ENCODE peak calls at places on chromosomes 11 and 22, in six cellular contexts. One of them, this sample, is unnamed.

GRCh38 chr22:48520888-48521600 is 1306.6 kb downstream of the BRD1 start:
- DNase-seq in testis: no peak
- DNase-seq in IMR-90: no peak
- DNase-seq in upper lobe of right lung: no peak
- DNase-seq in suprapubic skin: no peak
- DNase-seq in effector memory CD4-positive, alpha-beta T cell: no peak
- DNase-seq in this sample: no peak

GRCh38 chr11:18731949-18732821 is 6.2 kb upstream of the IGSF22 start:
- DNase-seq in testis: peak
- DNase-seq in upper lobe of right lung: no peak
- DNase-seq in IMR-90: peak
- DNase-seq in suprapubic skin: no peak
- DNase-seq in effector memory CD4-positive, alpha-beta T cell: peak
- DNase-seq in this sample: no peak

GRCh38 chr11:68311155-68312116 is 955 bp upstream of the LRP5 start:
- DNase-seq in upper lobe of right lung: peak
- DNase-seq in testis: no peak
- DNase-seq in effector memory CD4-positive, alpha-beta T cell: no peak
- DNase-seq in IMR-90: no peak
- DNase-seq in suprapubic skin: no peak
- DNase-seq in this sample: no peak

GRCh38 chr11:3196161-3197043 is 22.2 kb downstream of the MRGPRG start:
- DNase-seq in suprapubic skin: peak
- DNase-seq in upper lobe of right lung: peak
- DNase-seq in effector memory CD4-positive, alpha-beta T cell: no peak
- DNase-seq in testis: peak
- DNase-seq in IMR-90: no peak
- DNase-seq in this sample: no peak

GRCh38 chr11:11155962-11156815 is 196.9 kb downstream of the CSNK2A3 start:
- DNase-seq in testis: peak
- DNase-seq in effector memory CD4-positive, alpha-beta T cell: peak
- DNase-seq in upper lobe of right lung: no peak
- DNase-seq in suprapubic skin: no peak
- DNase-seq in IMR-90: no peak
- DNase-seq in this sample: no peak

GRCh38 chr11:34826384-34826726 is 89.8 kb downstream of the APIP start:
- DNase-seq in effector memory CD4-positive, alpha-beta T cell: no peak
- DNase-seq in testis: no peak
- DNase-seq in upper lobe of right lung: no peak
- DNase-seq in IMR-90: no peak
- DNase-seq in suprapubic skin: no peak
- DNase-seq in this sample: no peak

GRCh38 chr22:40855960-40856512 is 403 bp downstream of the ST13 start:
- DNase-seq in testis: no peak
- DNase-seq in IMR-90: peak
- DNase-seq in suprapubic skin: no peak
- DNase-seq in upper lobe of right lung: no peak
- DNase-seq in effector memory CD4-positive, alpha-beta T cell: no peak
- DNase-seq in this sample: no peak

GRCh38 chr11:125903753-125904659 is at the start of gene DDX25:
- DNase-seq in IMR-90: no peak
- DNase-seq in effector memory CD4-positive, alpha-beta T cell: peak
- DNase-seq in upper lobe of right lung: no peak
- DNase-seq in testis: peak
- DNase-seq in suprapubic skin: no peak
- DNase-seq in this sample: no peak

GRCh38 chr11:101860694-101861371 is 54.0 kb upstream of the CEP126 start:
- DNase-seq in suprapubic skin: no peak
- DNase-seq in upper lobe of right lung: peak
- DNase-seq in IMR-90: peak
- DNase-seq in effector memory CD4-positive, alpha-beta T cell: peak
- DNase-seq in testis: peak
- DNase-seq in this sample: no peak

GRCh38 chr11:101128571-101129202 is 926 bp downstream of the PGR start:
- DNase-seq in testis: no peak
- DNase-seq in suprapubic skin: no peak
- DNase-seq in effector memory CD4-positive, alpha-beta T cell: no peak
- DNase-seq in upper lobe of right lung: peak
- DNase-seq in IMR-90: no peak
- DNase-seq in this sample: no peak

GRCh38 chr11:129728571-129728970 is 87.1 kb upstream of the TMEM45B start:
- DNase-seq in upper lobe of right lung: no peak
- DNase-seq in suprapubic skin: peak
- DNase-seq in effector memory CD4-positive, alpha-beta T cell: no peak
- DNase-seq in testis: no peak
- DNase-seq in IMR-90: no peak
- DNase-seq in this sample: no peak

GRCh38 chr11:1830500-1831223 is 4.1 kb upstream of the SYT8 start:
- DNase-seq in IMR-90: no peak
- DNase-seq in upper lobe of right lung: peak
- DNase-seq in suprapubic skin: no peak
- DNase-seq in effector memory CD4-positive, alpha-beta T cell: no peak
- DNase-seq in testis: no peak
- DNase-seq in this sample: peak

GRCh38 chr11:72965672-72966071 is 151.5 kb downstream of the ATG16L2 start:
- DNase-seq in IMR-90: peak
- DNase-seq in suprapubic skin: no peak
- DNase-seq in upper lobe of right lung: no peak
- DNase-seq in effector memory CD4-positive, alpha-beta T cell: no peak
- DNase-seq in testis: no peak
- DNase-seq in this sample: no peak

GRCh38 chr11:108241370-108242037 is 18.6 kb downstream of the ATM start:
- DNase-seq in suprapubic skin: no peak
- DNase-seq in testis: no peak
- DNase-seq in IMR-90: peak
- DNase-seq in upper lobe of right lung: no peak
- DNase-seq in effector memory CD4-positive, alpha-beta T cell: no peak
- DNase-seq in this sample: no peak

GRCh38 chr11:27545946-27546345 is 39.4 kb upstream of the LIN7C start:
- DNase-seq in effector memory CD4-positive, alpha-beta T cell: no peak
- DNase-seq in testis: no peak
- DNase-seq in upper lobe of right lung: no peak
- DNase-seq in suprapubic skin: no peak
- DNase-seq in IMR-90: no peak
- DNase-seq in this sample: no peak

GRCh38 chr11:72122607-72123006 is 10.1 kb upstream of the ANAPC15 start:
- DNase-seq in testis: no peak
- DNase-seq in effector memory CD4-positive, alpha-beta T cell: no peak
- DNase-seq in IMR-90: no peak
- DNase-seq in upper lobe of right lung: no peak
- DNase-seq in suprapubic skin: no peak
- DNase-seq in this sample: no peak

GRCh38 chr11:68693484-68693882 is 9.1 kb downstream of the GAL start:
- DNase-seq in suprapubic skin: peak
- DNase-seq in IMR-90: no peak
- DNase-seq in upper lobe of right lung: no peak
- DNase-seq in effector memory CD4-positive, alpha-beta T cell: no peak
- DNase-seq in testis: no peak
- DNase-seq in this sample: no peak

GRCh38 chr11:13269775-13270174 is 7.8 kb upstream of the BMAL1 start:
- DNase-seq in effector memory CD4-positive, alpha-beta T cell: no peak
- DNase-seq in testis: no peak
- DNase-seq in upper lobe of right lung: no peak
- DNase-seq in IMR-90: peak
- DNase-seq in suprapubic skin: no peak
- DNase-seq in this sample: no peak

GRCh38 chr11:20054584-20054983 is 105.7 kb downstream of the DBX1 start:
- DNase-seq in testis: no peak
- DNase-seq in upper lobe of right lung: no peak
- DNase-seq in effector memory CD4-positive, alpha-beta T cell: no peak
- DNase-seq in IMR-90: no peak
- DNase-seq in suprapubic skin: no peak
- DNase-seq in this sample: no peak
- H3K27ac ChIP-seq in testis: no peak
- H3K27ac ChIP-seq in upper lobe of right lung: no peak
- H3K27ac ChIP-seq in effector memory CD4-positive, alpha-beta T cell: no peak
- H3K27ac ChIP-seq in IMR-90: no peak
- H3K27ac ChIP-seq in suprapubic skin: no peak
- H3K27ac ChIP-seq in this sample: peak

GRCh38 chr11:66721939-66722338 is 7.1 kb downstream of the SPTBN2 start:
- DNase-seq in IMR-90: no peak
- DNase-seq in upper lobe of right lung: peak
- DNase-seq in effector memory CD4-positive, alpha-beta T cell: no peak
- DNase-seq in suprapubic skin: no peak
- DNase-seq in testis: no peak
- DNase-seq in this sample: no peak

GRCh38 chr11:66725114-66725513 is 3.9 kb downstream of the SPTBN2 start:
- DNase-seq in testis: no peak
- DNase-seq in effector memory CD4-positive, alpha-beta T cell: no peak
- DNase-seq in suprapubic skin: no peak
- DNase-seq in IMR-90: no peak
- DNase-seq in upper lobe of right lung: no peak
- DNase-seq in this sample: no peak

GRCh38 chr11:66720899-66721470 is 8.0 kb downstream of the SPTBN2 start:
- DNase-seq in IMR-90: no peak
- DNase-seq in testis: no peak
- DNase-seq in upper lobe of right lung: no peak
- DNase-seq in suprapubic skin: no peak
- DNase-seq in effector memory CD4-positive, alpha-beta T cell: no peak
- DNase-seq in this sample: no peak

GRCh38 chr11:66723693-66724092 is 5.3 kb downstream of the SPTBN2 start:
- DNase-seq in suprapubic skin: no peak
- DNase-seq in IMR-90: no peak
- DNase-seq in testis: no peak
- DNase-seq in effector memory CD4-positive, alpha-beta T cell: no peak
- DNase-seq in upper lobe of right lung: no peak
- DNase-seq in this sample: no peak

GRCh38 chr11:66722745-66723651 is 6.0 kb downstream of the SPTBN2 start:
- DNase-seq in IMR-90: no peak
- DNase-seq in suprapubic skin: no peak
- DNase-seq in testis: peak
- DNase-seq in effector memory CD4-positive, alpha-beta T cell: no peak
- DNase-seq in upper lobe of right lung: no peak
- DNase-seq in this sample: no peak
- H3K27ac ChIP-seq in IMR-90: no peak
- H3K27ac ChIP-seq in suprapubic skin: no peak
- H3K27ac ChIP-seq in testis: no peak
- H3K27ac ChIP-seq in effector memory CD4-positive, alpha-beta T cell: no peak
- H3K27ac ChIP-seq in upper lobe of right lung: no peak
- H3K27ac ChIP-seq in this sample: no peak

GRCh38 chr11:17460406-17460805 is 16.2 kb downstream of the ABCC8 start:
- DNase-seq in testis: no peak
- DNase-seq in upper lobe of right lung: no peak
- DNase-seq in effector memory CD4-positive, alpha-beta T cell: no peak
- DNase-seq in IMR-90: no peak
- DNase-seq in suprapubic skin: no peak
- DNase-seq in this sample: no peak

GRCh38 chr11:17457361-17458104 is 19.1 kb downstream of the ABCC8 start:
- DNase-seq in effector memory CD4-positive, alpha-beta T cell: no peak
- DNase-seq in IMR-90: no peak
- DNase-seq in testis: no peak
- DNase-seq in suprapubic skin: no peak
- DNase-seq in upper lobe of right lung: no peak
- DNase-seq in this sample: no peak

GRCh38 chr11:17459211-17459610 is 17.4 kb downstream of the ABCC8 start:
- DNase-seq in IMR-90: no peak
- DNase-seq in upper lobe of right lung: no peak
- DNase-seq in suprapubic skin: no peak
- DNase-seq in effector memory CD4-positive, alpha-beta T cell: no peak
- DNase-seq in testis: peak
- DNase-seq in this sample: no peak

GRCh38 chr11:17462940-17463339 is 13.7 kb downstream of the ABCC8 start:
- DNase-seq in upper lobe of right lung: no peak
- DNase-seq in effector memory CD4-positive, alpha-beta T cell: no peak
- DNase-seq in suprapubic skin: no peak
- DNase-seq in IMR-90: no peak
- DNase-seq in testis: no peak
- DNase-seq in this sample: no peak

DNA sequence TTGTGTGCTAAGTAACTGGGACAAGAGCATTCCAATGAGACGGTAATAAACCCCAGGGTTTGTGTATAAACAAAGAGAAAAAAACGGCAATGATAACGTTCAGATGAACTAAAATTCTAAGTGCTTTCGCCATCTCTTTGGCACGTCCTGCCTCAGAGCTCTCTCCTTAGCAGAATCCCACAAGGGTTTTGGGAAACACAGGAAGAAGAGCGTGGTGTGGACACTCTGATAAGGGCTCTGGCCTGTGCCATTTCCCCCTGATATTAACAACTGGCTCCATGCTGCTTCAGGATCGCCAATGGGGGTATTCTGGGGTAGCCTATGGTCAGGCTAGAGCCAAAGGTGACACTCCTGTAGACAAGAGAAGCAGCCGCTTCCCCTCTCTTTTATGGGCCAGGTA is 18.4 kb downstream of the ABCC8 start:
- DNase-seq in effector memory CD4-positive, alpha-beta T cell: no peak
- DNase-seq in suprapubic skin: no peak
- DNase-seq in IMR-90: no peak
- DNase-seq in upper lobe of right lung: no peak
- DNase-seq in testis: no peak
- DNase-seq in this sample: no peak
- H3K27ac ChIP-seq in effector memory CD4-positive, alpha-beta T cell: no peak
- H3K27ac ChIP-seq in suprapubic skin: no peak
- H3K27ac ChIP-seq in IMR-90: no peak
- H3K27ac ChIP-seq in upper lobe of right lung: no peak
- H3K27ac ChIP-seq in testis: no peak
- H3K27ac ChIP-seq in this sample: no peak

GRCh38 chr22:38029370-38029769 is 27.8 kb upstream of the PICK1 start:
- DNase-seq in upper lobe of right lung: no peak
- DNase-seq in suprapubic skin: no peak
- DNase-seq in testis: no peak
- DNase-seq in IMR-90: no peak
- DNase-seq in effector memory CD4-positive, alpha-beta T cell: no peak
- DNase-seq in this sample: no peak

GRCh38 chr22:38029901-38030300 is 27.3 kb upstream of the PICK1 start:
- DNase-seq in effector memory CD4-positive, alpha-beta T cell: no peak
- DNase-seq in testis: no peak
- DNase-seq in upper lobe of right lung: no peak
- DNase-seq in suprapubic skin: no peak
- DNase-seq in IMR-90: no peak
- DNase-seq in this sample: no peak

GRCh38 chr22:38030311-38031133 is 26.7 kb upstream of the PICK1 start:
- DNase-seq in upper lobe of right lung: no peak
- DNase-seq in effector memory CD4-positive, alpha-beta T cell: no peak
- DNase-seq in testis: no peak
- DNase-seq in suprapubic skin: no peak
- DNase-seq in IMR-90: peak
- DNase-seq in this sample: no peak

GRCh38 chr22:38027487-38027886 is 29.7 kb upstream of the PICK1 start:
- DNase-seq in suprapubic skin: no peak
- DNase-seq in testis: no peak
- DNase-seq in effector memory CD4-positive, alpha-beta T cell: no peak
- DNase-seq in upper lobe of right lung: no peak
- DNase-seq in IMR-90: no peak
- DNase-seq in this sample: no peak

GRCh38 chr22:38028344-38029130 is 28.7 kb upstream of the PICK1 start:
- DNase-seq in effector memory CD4-positive, alpha-beta T cell: no peak
- DNase-seq in IMR-90: no peak
- DNase-seq in suprapubic skin: no peak
- DNase-seq in testis: no peak
- DNase-seq in upper lobe of right lung: no peak
- DNase-seq in this sample: no peak
- H3K27ac ChIP-seq in effector memory CD4-positive, alpha-beta T cell: no peak
- H3K27ac ChIP-seq in IMR-90: no peak
- H3K27ac ChIP-seq in suprapubic skin: no peak
- H3K27ac ChIP-seq in testis: no peak
- H3K27ac ChIP-seq in upper lobe of right lung: no peak
- H3K27ac ChIP-seq in this sample: no peak

GRCh38 chr11:46285173-46285572 is 7.7 kb downstream of the CREB3L1 start:
- DNase-seq in IMR-90: no peak
- DNase-seq in suprapubic skin: no peak
- DNase-seq in testis: no peak
- DNase-seq in effector memory CD4-positive, alpha-beta T cell: no peak
- DNase-seq in upper lobe of right lung: no peak
- DNase-seq in this sample: no peak
- H3K27ac ChIP-seq in IMR-90: peak
- H3K27ac ChIP-seq in suprapubic skin: peak
- H3K27ac ChIP-seq in testis: peak
- H3K27ac ChIP-seq in effector memory CD4-positive, alpha-beta T cell: no peak
- H3K27ac ChIP-seq in upper lobe of right lung: peak
- H3K27ac ChIP-seq in this sample: no peak